ENCODE peak calls at places on chromosomes 7 and 10, in six cellular contexts. One of them, this sample, is unnamed.

GRCh38 chr7:37259381-37259821 is 189.3 kb downstream of the ELMO1 start:
- DNase-seq in naive thymus-derived CD8-positive, alpha-beta T cell: no peak
- DNase-seq in astrocyte of the cerebellum: no peak
- DNase-seq in neuronal stem cell: no peak
- DNase-seq in astrocyte of the hippocampus: no peak
- DNase-seq in activated T-helper 1 cell treated with anti-CD3 and anti-CD28 coated beads, Interleukin-2, amount 50 U/mL, for 16 hours: no peak
- DNase-seq in this sample: no peak

GRCh38 chr7:73449422-73449821 is 15.8 kb downstream of the FZD9 start:
- DNase-seq in naive thymus-derived CD8-positive, alpha-beta T cell: no peak
- DNase-seq in astrocyte of the cerebellum: no peak
- DNase-seq in neuronal stem cell: no peak
- DNase-seq in astrocyte of the hippocampus: no peak
- DNase-seq in activated T-helper 1 cell treated with anti-CD3 and anti-CD28 coated beads, Interleukin-2, amount 50 U/mL, for 16 hours: no peak
- DNase-seq in this sample: no peak

GRCh38 chr7:41940760-41941343 is 238.0 kb upstream of the INHBA start:
- DNase-seq in naive thymus-derived CD8-positive, alpha-beta T cell: peak; percentile 17
- DNase-seq in astrocyte of the cerebellum: peak; percentile 59
- DNase-seq in neuronal stem cell: peak; percentile 71
- DNase-seq in astrocyte of the hippocampus: peak; percentile 89
- DNase-seq in activated T-helper 1 cell treated with anti-CD3 and anti-CD28 coated beads, Interleukin-2, amount 50 U/mL, for 16 hours: no peak
- DNase-seq in this sample: peak; percentile 58

GRCh38 chr10:93383562-93383981 is 98.6 kb downstream of the MYOF start:
- DNase-seq in naive thymus-derived CD8-positive, alpha-beta T cell: no peak
- DNase-seq in astrocyte of the cerebellum: peak; percentile 74
- DNase-seq in neuronal stem cell: no peak
- DNase-seq in astrocyte of the hippocampus: peak; percentile 85
- DNase-seq in activated T-helper 1 cell treated with anti-CD3 and anti-CD28 coated beads, Interleukin-2, amount 50 U/mL, for 16 hours: no peak
- DNase-seq in this sample: peak; percentile 80

GRCh38 chr10:34854147-34854601 is 39.1 kb upstream of the PARD3 start:
- DNase-seq in naive thymus-derived CD8-positive, alpha-beta T cell: no peak
- DNase-seq in astrocyte of the cerebellum: peak; percentile 49
- DNase-seq in neuronal stem cell: no peak
- DNase-seq in astrocyte of the hippocampus: peak; percentile 78
- DNase-seq in activated T-helper 1 cell treated with anti-CD3 and anti-CD28 coated beads, Interleukin-2, amount 50 U/mL, for 16 hours: no peak
- DNase-seq in this sample: peak; percentile 34

GRCh38 chr10:13775786-13776780 is 189.3 kb downstream of the PRPF18 start:
- DNase-seq in naive thymus-derived CD8-positive, alpha-beta T cell: no peak
- DNase-seq in astrocyte of the cerebellum: peak; percentile 68
- DNase-seq in neuronal stem cell: no peak
- DNase-seq in astrocyte of the hippocampus: peak; percentile 50
- DNase-seq in activated T-helper 1 cell treated with anti-CD3 and anti-CD28 coated beads, Interleukin-2, amount 50 U/mL, for 16 hours: no peak
- DNase-seq in this sample: peak; percentile 71

GRCh38 chr7:117405519-117405918 is 21.8 kb downstream of the ASZ1 start:
- DNase-seq in naive thymus-derived CD8-positive, alpha-beta T cell: no peak
- DNase-seq in astrocyte of the cerebellum: no peak
- DNase-seq in neuronal stem cell: no peak
- DNase-seq in astrocyte of the hippocampus: no peak
- DNase-seq in activated T-helper 1 cell treated with anti-CD3 and anti-CD28 coated beads, Interleukin-2, amount 50 U/mL, for 16 hours: no peak
- DNase-seq in this sample: no peak

GRCh38 chr7:120028636-120029035 is 244.3 kb upstream of the KCND2 start:
- DNase-seq in naive thymus-derived CD8-positive, alpha-beta T cell: no peak
- DNase-seq in astrocyte of the cerebellum: no peak
- DNase-seq in neuronal stem cell: no peak
- DNase-seq in astrocyte of the hippocampus: no peak
- DNase-seq in activated T-helper 1 cell treated with anti-CD3 and anti-CD28 coated beads, Interleukin-2, amount 50 U/mL, for 16 hours: no peak
- DNase-seq in this sample: peak; percentile 82

GRCh38 chr10:42984761-42985325 is 92.0 kb upstream of the RET start:
- DNase-seq in naive thymus-derived CD8-positive, alpha-beta T cell: no peak
- DNase-seq in astrocyte of the cerebellum: no peak
- DNase-seq in neuronal stem cell: no peak
- DNase-seq in astrocyte of the hippocampus: no peak
- DNase-seq in activated T-helper 1 cell treated with anti-CD3 and anti-CD28 coated beads, Interleukin-2, amount 50 U/mL, for 16 hours: peak; percentile 1
- DNase-seq in this sample: no peak

GRCh38 chr7:41879113-41879385 is 176.2 kb upstream of the INHBA start:
- DNase-seq in naive thymus-derived CD8-positive, alpha-beta T cell: no peak
- DNase-seq in astrocyte of the cerebellum: no peak
- DNase-seq in neuronal stem cell: no peak
- DNase-seq in astrocyte of the hippocampus: peak; percentile 16
- DNase-seq in activated T-helper 1 cell treated with anti-CD3 and anti-CD28 coated beads, Interleukin-2, amount 50 U/mL, for 16 hours: no peak
- DNase-seq in this sample: no peak

GRCh38 chr7:140674899-140675701 is 2.4 kb downstream of the ADCK2 start:
- DNase-seq in naive thymus-derived CD8-positive, alpha-beta T cell: no peak
- DNase-seq in astrocyte of the cerebellum: peak; percentile 12
- DNase-seq in neuronal stem cell: peak; percentile 27
- DNase-seq in astrocyte of the hippocampus: peak; percentile 62
- DNase-seq in activated T-helper 1 cell treated with anti-CD3 and anti-CD28 coated beads, Interleukin-2, amount 50 U/mL, for 16 hours: no peak
- DNase-seq in this sample: peak; percentile 66

GRCh38 chr7:40829201-40829600 is 694.4 kb downstream of the SUGCT start:
- DNase-seq in naive thymus-derived CD8-positive, alpha-beta T cell: no peak
- DNase-seq in astrocyte of the cerebellum: no peak
- DNase-seq in neuronal stem cell: no peak
- DNase-seq in astrocyte of the hippocampus: no peak
- DNase-seq in activated T-helper 1 cell treated with anti-CD3 and anti-CD28 coated beads, Interleukin-2, amount 50 U/mL, for 16 hours: no peak
- DNase-seq in this sample: no peak

GRCh38 chr10:11045995-11046394 is 28.3 kb downstream of the CELF2 start:
- DNase-seq in naive thymus-derived CD8-positive, alpha-beta T cell: no peak
- DNase-seq in astrocyte of the cerebellum: no peak
- DNase-seq in neuronal stem cell: no peak
- DNase-seq in astrocyte of the hippocampus: no peak
- DNase-seq in activated T-helper 1 cell treated with anti-CD3 and anti-CD28 coated beads, Interleukin-2, amount 50 U/mL, for 16 hours: no peak
- DNase-seq in this sample: no peak

GRCh38 chr7:151408839-151409554 is 841 bp downstream of the WDR86 start:
- DNase-seq in naive thymus-derived CD8-positive, alpha-beta T cell: peak; percentile 87
- DNase-seq in astrocyte of the cerebellum: no peak
- DNase-seq in neuronal stem cell: no peak
- DNase-seq in astrocyte of the hippocampus: peak; percentile 76
- DNase-seq in activated T-helper 1 cell treated with anti-CD3 and anti-CD28 coated beads, Interleukin-2, amount 50 U/mL, for 16 hours: peak; percentile 42
- DNase-seq in this sample: no peak

GRCh38 chr10:1240341-1240775 is 184.2 kb downstream of the WDR37 start:
- DNase-seq in naive thymus-derived CD8-positive, alpha-beta T cell: peak; percentile 43
- DNase-seq in astrocyte of the cerebellum: no peak
- DNase-seq in neuronal stem cell: no peak
- DNase-seq in astrocyte of the hippocampus: no peak
- DNase-seq in activated T-helper 1 cell treated with anti-CD3 and anti-CD28 coated beads, Interleukin-2, amount 50 U/mL, for 16 hours: no peak
- DNase-seq in this sample: no peak

GRCh38 chr10:88499569-88500470 is 83.3 kb downstream of the RNLS start:
- DNase-seq in naive thymus-derived CD8-positive, alpha-beta T cell: no peak
- DNase-seq in astrocyte of the cerebellum: peak; percentile 5
- DNase-seq in neuronal stem cell: no peak
- DNase-seq in astrocyte of the hippocampus: peak; percentile 30
- DNase-seq in activated T-helper 1 cell treated with anti-CD3 and anti-CD28 coated beads, Interleukin-2, amount 50 U/mL, for 16 hours: no peak
- DNase-seq in this sample: no peak

GRCh38 chr10:43250925-43251663 is 15.8 kb downstream of the RASGEF1A start:
- DNase-seq in naive thymus-derived CD8-positive, alpha-beta T cell: no peak
- DNase-seq in astrocyte of the cerebellum: no peak
- DNase-seq in neuronal stem cell: no peak
- DNase-seq in astrocyte of the hippocampus: no peak
- DNase-seq in activated T-helper 1 cell treated with anti-CD3 and anti-CD28 coated beads, Interleukin-2, amount 50 U/mL, for 16 hours: peak; percentile 1
- DNase-seq in this sample: no peak

GRCh38 chr7:50619684-50620083 is 54.5 kb upstream of the DDC start:
- DNase-seq in naive thymus-derived CD8-positive, alpha-beta T cell: no peak
- DNase-seq in astrocyte of the cerebellum: no peak
- DNase-seq in neuronal stem cell: no peak
- DNase-seq in astrocyte of the hippocampus: no peak
- DNase-seq in activated T-helper 1 cell treated with anti-CD3 and anti-CD28 coated beads, Interleukin-2, amount 50 U/mL, for 16 hours: no peak
- DNase-seq in this sample: no peak

GRCh38 chr10:114541081-114541833 is 116.8 kb downstream of the ABLIM1 start:
- DNase-seq in naive thymus-derived CD8-positive, alpha-beta T cell: peak; percentile 92
- DNase-seq in astrocyte of the cerebellum: peak; percentile 76
- DNase-seq in neuronal stem cell: no peak
- DNase-seq in astrocyte of the hippocampus: peak; percentile 70
- DNase-seq in activated T-helper 1 cell treated with anti-CD3 and anti-CD28 coated beads, Interleukin-2, amount 50 U/mL, for 16 hours: peak; percentile 32
- DNase-seq in this sample: peak; percentile 15

GRCh38 chr10:131271195-131271880 is 40.2 kb downstream of the TCERG1L start:
- DNase-seq in naive thymus-derived CD8-positive, alpha-beta T cell: no peak
- DNase-seq in astrocyte of the cerebellum: no peak
- DNase-seq in neuronal stem cell: no peak
- DNase-seq in astrocyte of the hippocampus: no peak
- DNase-seq in activated T-helper 1 cell treated with anti-CD3 and anti-CD28 coated beads, Interleukin-2, amount 50 U/mL, for 16 hours: no peak
- DNase-seq in this sample: no peak

GRCh38 chr10:71087622-71088021 is 124.7 kb upstream of the UNC5B start:
- DNase-seq in naive thymus-derived CD8-positive, alpha-beta T cell: no peak
- DNase-seq in astrocyte of the cerebellum: no peak
- DNase-seq in neuronal stem cell: no peak
- DNase-seq in astrocyte of the hippocampus: no peak
- DNase-seq in activated T-helper 1 cell treated with anti-CD3 and anti-CD28 coated beads, Interleukin-2, amount 50 U/mL, for 16 hours: no peak
- DNase-seq in this sample: no peak

GRCh38 chr7:38973760-38974159 is 3.9 kb upstream of the POU6F2 start:
- DNase-seq in naive thymus-derived CD8-positive, alpha-beta T cell: no peak
- DNase-seq in astrocyte of the cerebellum: no peak
- DNase-seq in neuronal stem cell: no peak
- DNase-seq in astrocyte of the hippocampus: no peak
- DNase-seq in activated T-helper 1 cell treated with anti-CD3 and anti-CD28 coated beads, Interleukin-2, amount 50 U/mL, for 16 hours: no peak
- DNase-seq in this sample: no peak

GRCh38 chr7:46478046-46478445 is 557.0 kb upstream of the IGFBP3 start:
- DNase-seq in naive thymus-derived CD8-positive, alpha-beta T cell: no peak
- DNase-seq in astrocyte of the cerebellum: peak; percentile 50
- DNase-seq in neuronal stem cell: no peak
- DNase-seq in astrocyte of the hippocampus: peak; percentile 48
- DNase-seq in activated T-helper 1 cell treated with anti-CD3 and anti-CD28 coated beads, Interleukin-2, amount 50 U/mL, for 16 hours: no peak
- DNase-seq in this sample: peak; percentile 49